ENCODE peak calls at places on chromosomes 2 and 18, in four cellular contexts. One of them, this sample, is unnamed.

GRCh38 chr2:201600906-201601305 is 42.4 kb downstream of the TMEM237 start:
- DNase-seq in hepatocyte: no peak
- DNase-seq in SK-N-SH: no peak
- DNase-seq in GM23248: no peak
- DNase-seq in this sample: no peak

GRCh38 chr2:202965810-202966454 is 48.7 kb upstream of the NBEAL1 start:
- DNase-seq in SK-N-SH: no peak
- DNase-seq in hepatocyte: peak; percentile 40
- DNase-seq in GM23248: peak; percentile 50
- DNase-seq in this sample: no peak

GRCh38 chr2:235523021-235523420 is 29.2 kb downstream of the AGAP1 start:
- DNase-seq in GM23248: no peak
- DNase-seq in hepatocyte: no peak
- DNase-seq in SK-N-SH: no peak
- DNase-seq in this sample: no peak

GRCh38 chr2:235095569-235095968 is 143.8 kb downstream of the SH3BP4 start:
- DNase-seq in SK-N-SH: no peak
- DNase-seq in hepatocyte: no peak
- DNase-seq in GM23248: peak; percentile 56
- DNase-seq in this sample: no peak

GRCh38 chr2:62589691-62590356 is 83.8 kb upstream of the TMEM17 start:
- DNase-seq in SK-N-SH: no peak
- DNase-seq in hepatocyte: no peak
- DNase-seq in GM23248: no peak
- DNase-seq in this sample: no peak

GRCh38 chr2:113894156-113894743 is 4.4 kb downstream of the ACTR3 start:
- DNase-seq in hepatocyte: peak; percentile 41
- DNase-seq in SK-N-SH: no peak
- DNase-seq in GM23248: peak; percentile 96
- DNase-seq in this sample: no peak

GRCh38 chr2:181857471-181857870 is 34.1 kb upstream of the ITPRID2 start:
- DNase-seq in GM23248: peak; percentile 38
- DNase-seq in SK-N-SH: no peak
- DNase-seq in hepatocyte: no peak
- DNase-seq in this sample: no peak

GRCh38 chr2:132909427-132909826 is 239.4 kb upstream of the LYPD1 start:
- DNase-seq in SK-N-SH: no peak
- DNase-seq in GM23248: no peak
- DNase-seq in hepatocyte: no peak
- DNase-seq in this sample: no peak

GRCh38 chr2:240124651-240125030 is 11.5 kb downstream of the COPS9 start:
- DNase-seq in GM23248: no peak
- DNase-seq in SK-N-SH: no peak
- DNase-seq in hepatocyte: no peak
- DNase-seq in this sample: no peak

GRCh38 chr2:48584551-48584950 is 33.1 kb upstream of the GTF2A1L start:
- DNase-seq in GM23248: no peak
- DNase-seq in hepatocyte: no peak
- DNase-seq in SK-N-SH: no peak
- DNase-seq in this sample: no peak

GRCh38 chr2:136281281-136282117 is 163.6 kb upstream of the CXCR4 start:
- DNase-seq in SK-N-SH: peak; percentile 62
- DNase-seq in hepatocyte: no peak
- DNase-seq in GM23248: no peak
- DNase-seq in this sample: no peak

GRCh38 chr2:200208041-200208440 is 98.5 kb upstream of the SPATS2L start:
- DNase-seq in GM23248: no peak
- DNase-seq in hepatocyte: no peak
- DNase-seq in SK-N-SH: peak; percentile 33
- DNase-seq in this sample: peak; percentile 31

GRCh38 chr2:42951263-42951938 is 159.0 kb upstream of the HAAO start:
- DNase-seq in hepatocyte: no peak
- DNase-seq in GM23248: peak; percentile 72
- DNase-seq in SK-N-SH: no peak
- DNase-seq in this sample: no peak

GRCh38 chr2:1893856-1894255 is 149.5 kb upstream of the PXDN start:
- DNase-seq in hepatocyte: no peak
- DNase-seq in GM23248: no peak
- DNase-seq in SK-N-SH: no peak
- DNase-seq in this sample: no peak

GRCh38 chr18:23247896-23248295 is 112.6 kb downstream of the CABLES1 start:
- DNase-seq in SK-N-SH: no peak
- DNase-seq in GM23248: no peak
- DNase-seq in hepatocyte: no peak
- DNase-seq in this sample: no peak

DNA sequence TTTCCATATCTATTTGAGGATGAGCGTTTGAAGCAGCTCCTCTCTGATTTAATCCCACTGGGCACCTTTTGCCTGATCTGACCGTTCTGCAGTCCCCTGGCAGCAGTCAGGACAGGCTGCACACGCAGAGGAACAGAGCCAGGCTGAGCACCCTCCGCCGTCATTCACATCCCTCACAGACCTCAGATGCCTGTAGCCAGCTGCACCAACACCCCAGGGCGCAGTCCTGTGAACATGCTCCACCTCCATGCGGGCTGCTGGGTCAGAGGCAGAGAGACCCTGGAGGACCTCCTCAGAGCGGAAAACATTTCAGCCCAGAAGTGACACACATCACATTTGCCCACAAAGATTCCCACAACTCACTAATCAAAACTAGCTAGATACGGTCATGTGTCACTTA is 146.1 kb downstream of the SEPTIN10 start:
- DNase-seq in SK-N-SH: peak; percentile 57
- DNase-seq in hepatocyte: no peak
- DNase-seq in GM23248: no peak
- DNase-seq in this sample: peak; percentile 64
- H3K4me3 ChIP-seq in SK-N-SH: no peak overlapping the region
- H3K4me3 ChIP-seq in hepatocyte: no peak overlapping the region
- H3K4me3 ChIP-seq in GM23248: no peak overlapping the region
- H3K4me3 ChIP-seq in this sample: no peak overlapping the region

GRCh38 chr18:55503167-55503820 is 84.7 kb downstream of the TCF4 start:
- DNase-seq in hepatocyte: no peak
- DNase-seq in GM23248: no peak
- DNase-seq in SK-N-SH: no peak
- DNase-seq in this sample: no peak
- H3K4me2 ChIP-seq in hepatocyte: no peak overlapping the region
- H3K4me2 ChIP-seq in GM23248: no peak overlapping the region
- H3K4me2 ChIP-seq in SK-N-SH: no peak overlapping the region
- H3K4me2 ChIP-seq in this sample: no peak overlapping the region

DNA sequence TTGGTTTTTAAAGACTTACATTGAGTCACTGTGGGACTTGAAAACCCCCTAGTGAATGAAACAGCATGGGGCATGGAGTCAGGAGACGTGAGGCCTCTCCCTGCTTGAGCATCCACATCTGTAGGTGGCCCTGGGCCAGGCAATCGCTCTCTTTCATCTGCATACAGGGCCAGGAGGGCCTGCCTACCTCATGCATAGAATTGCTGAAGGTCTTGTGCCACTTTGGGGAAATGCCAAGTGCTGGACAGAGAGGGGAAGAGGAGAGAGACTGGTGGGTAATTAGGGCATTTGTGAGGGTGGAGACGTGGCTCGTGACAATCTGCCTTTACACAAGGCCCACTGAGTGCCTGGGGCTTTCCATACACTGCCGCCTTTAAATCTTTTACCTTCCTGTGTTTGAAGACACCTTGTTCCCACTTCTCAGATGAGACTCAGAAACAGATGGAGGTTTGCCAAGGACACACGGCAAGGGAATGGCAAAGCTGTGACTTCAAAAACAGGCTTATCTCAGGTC is 322.2 kb upstream of the HS6ST1 start:
- DNase-seq in hepatocyte: no peak
- DNase-seq in GM23248: no peak
- DNase-seq in SK-N-SH: no peak
- DNase-seq in this sample: no peak
- H3K9me2 ChIP-seq in hepatocyte: no peaks in the 10 kb centered on the region
- H3K9me2 ChIP-seq in GM23248: no peaks in the 10 kb centered on the region
- H3K9me2 ChIP-seq in SK-N-SH: no peaks in the 10 kb centered on the region
- H3K9me2 ChIP-seq in this sample: no peaks in the 10 kb centered on the region

DNA sequence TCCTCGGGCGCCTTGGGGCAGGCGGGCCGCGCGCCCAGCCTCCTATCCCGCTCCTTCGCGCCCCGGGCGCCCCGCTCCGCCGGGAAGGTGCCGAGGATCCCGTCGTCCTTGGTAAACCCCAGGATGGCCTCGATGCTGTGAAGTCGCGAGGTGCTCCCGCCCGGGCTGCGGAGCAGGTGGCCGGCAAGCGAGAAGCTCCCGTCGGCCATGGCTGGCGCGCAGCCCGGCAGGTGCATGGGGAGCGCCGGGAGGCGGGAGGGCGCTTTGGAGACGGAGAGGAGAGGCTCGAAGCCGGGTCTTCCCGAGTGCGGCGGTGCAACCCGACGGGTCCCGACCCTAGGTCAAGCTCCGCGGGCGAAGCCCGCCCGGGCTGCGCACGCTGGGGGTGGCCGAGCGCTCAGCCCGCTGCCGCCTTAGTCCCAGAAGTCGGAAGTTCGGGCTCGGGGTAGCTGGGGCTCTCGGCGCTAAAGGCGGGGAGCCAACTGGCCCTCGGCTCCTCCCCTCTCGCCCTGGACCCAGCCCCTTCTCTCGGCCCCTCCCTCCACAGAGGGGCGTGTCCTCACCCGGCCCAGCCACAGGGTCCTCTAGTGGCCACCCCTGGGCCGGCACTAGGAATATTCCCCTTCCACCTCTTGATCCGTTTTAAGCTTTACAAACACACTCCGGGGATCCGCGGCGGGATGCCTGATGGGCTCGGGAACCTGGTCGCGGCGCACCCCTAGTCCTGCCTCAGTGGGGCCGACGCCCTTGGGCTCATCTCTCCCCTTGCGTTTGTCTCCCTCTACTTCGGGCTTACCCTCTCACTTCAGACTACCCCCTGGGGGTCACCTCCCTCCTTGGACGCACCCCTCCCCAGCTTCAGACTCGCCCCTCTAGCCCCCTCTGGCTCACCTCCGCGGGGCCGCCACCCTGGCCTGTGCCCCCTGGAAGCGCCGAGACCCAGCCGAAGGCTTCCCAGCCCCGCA is at the start of gene RAX:
- DNase-seq in SK-N-SH: peak; percentile 94
- DNase-seq in GM23248: peak; percentile 35
- DNase-seq in hepatocyte: peak; percentile 50
- DNase-seq in this sample: no peak
- H3K4me3 ChIP-seq in SK-N-SH: peak within 1 kb of the TSS; percentile 9
- H3K4me3 ChIP-seq in GM23248: peak within 1 kb of the TSS; percentile 46
- H3K4me3 ChIP-seq in hepatocyte: no peak within 1 kb of the TSS
- H3K4me3 ChIP-seq in this sample: no peak within 1 kb of the TSS

DNA sequence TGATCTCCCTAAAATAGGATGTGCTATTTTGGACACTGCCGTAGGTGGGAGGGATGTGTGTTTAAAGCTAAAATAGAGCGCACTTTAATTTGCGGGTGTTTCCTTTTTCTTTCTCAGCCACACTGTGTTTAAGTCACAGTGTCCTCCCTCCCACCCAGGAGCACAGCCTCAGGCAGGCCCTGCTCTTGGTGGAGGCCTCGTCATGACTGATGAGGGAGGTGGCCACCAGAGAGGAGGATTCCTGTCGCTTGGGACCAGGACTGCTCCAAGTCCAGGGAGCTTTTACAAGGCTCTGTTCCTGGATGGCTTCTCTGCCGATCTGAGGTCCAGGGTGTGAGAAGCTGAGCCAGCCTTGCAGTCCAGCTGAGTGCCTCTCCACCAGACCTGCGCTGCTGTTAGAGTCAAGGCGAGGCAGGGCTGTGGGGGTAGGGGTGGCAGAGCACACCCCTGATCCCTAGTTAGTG is 33.5 kb downstream of the INPP4A start:
- DNase-seq in hepatocyte: no peak
- DNase-seq in GM23248: no peak
- DNase-seq in SK-N-SH: no peak
- DNase-seq in this sample: no peak
- H3K4me2 ChIP-seq in hepatocyte: no peak overlapping the region
- H3K4me2 ChIP-seq in GM23248: no peak overlapping the region
- H3K4me2 ChIP-seq in SK-N-SH: peak overlapping the region; percentile 55
- H3K4me2 ChIP-seq in this sample: no peak overlapping the region

GRCh38 chr2:239033801-239034560 is 186.1 kb downstream of the TWIST2 start:
- DNase-seq in GM23248: no peak
- DNase-seq in SK-N-SH: no peak
- DNase-seq in hepatocyte: no peak
- DNase-seq in this sample: no peak

GRCh38 chr2:239034561-239035341 is 186.9 kb downstream of the TWIST2 start:
- DNase-seq in hepatocyte: no peak
- DNase-seq in GM23248: no peak
- DNase-seq in SK-N-SH: no peak
- DNase-seq in this sample: no peak

GRCh38 chr2:239036819-239037558 is 189.1 kb downstream of the TWIST2 start:
- DNase-seq in GM23248: no peak
- DNase-seq in hepatocyte: no peak
- DNase-seq in SK-N-SH: no peak
- DNase-seq in this sample: no peak

GRCh38 chr2:239035997-239036731 is 188.3 kb downstream of the TWIST2 start:
- DNase-seq in SK-N-SH: no peak
- DNase-seq in hepatocyte: no peak
- DNase-seq in GM23248: no peak
- DNase-seq in this sample: no peak

GRCh38 chr2:239035361-239035814 is 187.5 kb downstream of the TWIST2 start:
- DNase-seq in hepatocyte: peak; percentile 55
- DNase-seq in SK-N-SH: peak; percentile 98
- DNase-seq in GM23248: peak; percentile 59
- DNase-seq in this sample: peak; percentile 79
- H3K9me2 ChIP-seq in hepatocyte: no peaks in the 10 kb centered on the region
- H3K9me2 ChIP-seq in SK-N-SH: no peaks in the 10 kb centered on the region
- H3K9me2 ChIP-seq in GM23248: no peaks in the 10 kb centered on the region
- H3K9me2 ChIP-seq in this sample: no peaks in the 10 kb centered on the region

GRCh38 chr2:222797871-222798270 is 63.0 kb upstream of the ACSL3 start:
- DNase-seq in GM23248: peak; percentile 4
- DNase-seq in hepatocyte: no peak
- DNase-seq in SK-N-SH: no peak
- DNase-seq in this sample: no peak

GRCh38 chr2:222795671-222796357 is 65.0 kb upstream of the ACSL3 start:
- DNase-seq in GM23248: no peak
- DNase-seq in hepatocyte: no peak
- DNase-seq in SK-N-SH: no peak
- DNase-seq in this sample: no peak

GRCh38 chr2:222796413-222797103 is 64.3 kb upstream of the ACSL3 start:
- DNase-seq in SK-N-SH: no peak
- DNase-seq in hepatocyte: peak; percentile 65
- DNase-seq in GM23248: no peak
- DNase-seq in this sample: no peak

GRCh38 chr2:222798528-222798927 is 62.3 kb upstream of the ACSL3 start:
- DNase-seq in hepatocyte: no peak
- DNase-seq in GM23248: no peak
- DNase-seq in SK-N-SH: no peak
- DNase-seq in this sample: no peak

GRCh38 chr2:222797308-222797707 is 63.5 kb upstream of the ACSL3 start:
- DNase-seq in hepatocyte: no peak
- DNase-seq in SK-N-SH: peak; percentile 43
- DNase-seq in GM23248: peak; percentile 61
- DNase-seq in this sample: peak; percentile 67
- H3K4me3 ChIP-seq in hepatocyte: no peak overlapping the region
- H3K4me3 ChIP-seq in SK-N-SH: no peak overlapping the region
- H3K4me3 ChIP-seq in GM23248: no peak overlapping the region
- H3K4me3 ChIP-seq in this sample: no peak overlapping the region